ENCODE peak calls at places on chromosomes 6 and 20, in six cellular contexts. P is AG04450, Y is ecto neural progenitor cell, T is H7, D is GM23338, E is choroid plexus epithelial cell. F is an unnamed sample.

GRCh38 chr20:57103146-57103800 is 163.2 kb downstream of the BMP7 start:
- DNase-seq in Y (no peak), P (no peak), D (no peak), E (no peak), T (no peak), F (no peak)

GRCh38 chr6:14559754-14560527 is 442.4 kb downstream of the CD83 start:
- DNase-seq in D (no peak), E (no peak), T (no peak), P (no peak), Y (no peak), F (no peak)

GRCh38 chr20:18465536-18466200 is 1.2 kb downstream of the DZANK1 start:
- DNase-seq in Y (no peak), T (no peak), P (no peak), D (no peak), E (no peak), F (no peak)

GRCh38 chr20:22810626-22811559 is 224.2 kb upstream of the SSTR4 start:
- DNase-seq in E (no peak), D (no peak), P (no peak), T (no peak), Y (no peak), F (no peak)

GRCh38 chr6:6348251-6348650 is 27.8 kb upstream of the F13A1 start:
- DNase-seq in P (no peak), D (no peak), T (no peak), Y (no peak), E (no peak), F (no peak)

GRCh38 chr6:147506704-147507114 is 1.8 kb upstream of the SAMD5 start:
- DNase-seq in E (peak; percentile 62), T (peak; percentile 82), D (peak; percentile 75), Y (peak; percentile 83), P (no peak), F (peak; percentile 54)

GRCh38 chr6:143677891-143678737 is at the start of gene PHACTR2:
- DNase-seq in E (peak; percentile 74), D (peak; percentile 91), T (peak; percentile 96), P (no peak), Y (peak; percentile 93), F (peak; percentile 97)

GRCh38 chr20:695165-695866 is 19.7 kb upstream of the SCRT2 start:
- DNase-seq in T (no peak), Y (no peak), E (no peak), D (no peak), P (no peak), F (no peak)

GRCh38 chr6:35272005-35272404 is 12.5 kb downstream of the ZNF76 start:
- DNase-seq in P (no peak), E (no peak), D (no peak), T (no peak), Y (no peak), F (no peak)

F was measured in mesendoderm.